ENCODE peak calls at places on chromosomes 6 and 20, in four cellular contexts. F is endothelial cell, V is HFF-Myc, X is fibroblast of villous mesenchyme. Q is an unnamed sample.

GRCh38 chr6:48141975-48142374 is 31.0 kb upstream of the PTCHD4 start:
- DNase-seq in X (no peak), V (no peak), F (no peak), Q (no peak)

GRCh38 chr6:166654573-166654972 is 27.5 kb upstream of the RPS6KA2 start:
- DNase-seq in V (no peak), X (no peak), F (no peak), Q (no peak)

GRCh38 chr6:53331678-53332077 is 17.1 kb downstream of the ELOVL5 start:
- DNase-seq in X (no peak), V (no peak), F (no peak), Q (no peak)

GRCh38 chr20:37081717-37082289 is 14.0 kb downstream of the RBL1 start:
- DNase-seq in X (no peak), F (peak; percentile 27), V (no peak), Q (peak; percentile 22)

GRCh38 chr6:158706369-158706982 is 56.6 kb downstream of the SYTL3 start:
- DNase-seq in F (peak; percentile 57), X (peak; percentile 84), V (no peak), Q (peak; percentile 67)

GRCh38 chr6:169075211-169075621 is 178.4 kb downstream of the THBS2 start:
- DNase-seq in V (no peak), X (peak; percentile 94), F (no peak), Q (no peak)

GRCh38 chr6:105483492-105483891 is 80.6 kb upstream of the PREP start:
- DNase-seq in X (peak; percentile 60), F (no peak), V (no peak), Q (no peak)

GRCh38 chr6:25344827-25345226 is 65.7 kb downstream of the CARMIL1 start:
- DNase-seq in V (no peak), F (no peak), X (no peak), Q (no peak)

GRCh38 chr6:90604546-90604945 is 17.7 kb upstream of the MAP3K7 start:
- DNase-seq in X (no peak), V (no peak), F (no peak), Q (no peak)

GRCh38 chr6:63307581-63308246 is 12.1 kb downstream of the LGSN start:
- DNase-seq in V (peak; percentile 16), F (peak; percentile 8), X (peak; percentile 57), Q (no peak)

GRCh38 chr6:4848382-4849068 is 72.3 kb downstream of the CDYL start:
- DNase-seq in V (no peak), X (peak; percentile 26), F (peak; percentile 23), Q (peak; percentile 55)

GRCh38 chr6:104705095-104705707 is 154.5 kb downstream of the HACE1 start:
- DNase-seq in X (peak; percentile 89), V (peak; percentile 17), F (peak; percentile 43), Q (no peak)

GRCh38 chr6:144362042-144363018 is 77.2 kb downstream of the UTRN start:
- DNase-seq in X (peak; percentile 28), F (no peak), V (no peak), Q (no peak)

GRCh38 chr6:28953039-28953872 is 29.5 kb upstream of the TRIM27 start:
- DNase-seq in V (no peak), X (peak; percentile 61), F (peak; percentile 56), Q (peak; percentile 40)

GRCh38 chr6:139743629-139744028 is 369.2 kb upstream of the CITED2 start:
- DNase-seq in F (no peak), V (no peak), X (peak; percentile 78), Q (no peak)

GRCh38 chr6:2436391-2437154 is 191.2 kb upstream of the GMDS start:
- DNase-seq in X (no peak), F (no peak), V (no peak), Q (no peak)

GRCh38 chr6:170212956-170213636 is 77.8 kb downstream of the DLL1 start:
- DNase-seq in V (no peak), F (peak; percentile 2), X (no peak), Q (peak; percentile 11)

GRCh38 chr20:41654292-41654691 is 36.1 kb upstream of the CHD6 start:
- DNase-seq in V (no peak), X (no peak), F (no peak), Q (no peak)

GRCh38 chr20:25219365-25219764 is 23.9 kb downstream of the ENTPD6 start:
- DNase-seq in X (no peak), V (no peak), F (no peak), Q (no peak)

GRCh38 chr20:63567382-63568169 is 6.5 kb downstream of the HELZ2 start:
- DNase-seq in X (no peak), V (no peak), F (no peak), Q (no peak)

GRCh38 chr20:51050636-51051035 is 27.7 kb upstream of the KCNG1 start:
- DNase-seq in F (no peak), X (no peak), V (no peak), Q (no peak)

GRCh38 chr6:41801380-41801779 is 13.9 kb downstream of the TOMM6 start:
- DNase-seq in F (no peak), X (peak; percentile 18), V (no peak), Q (no peak)

GRCh38 chr6:85670573-85670972 is 27.9 kb upstream of the SYNCRIP start:
- DNase-seq in X (peak; percentile 52), V (no peak), F (no peak), Q (no peak)

GRCh38 chr6:30845183-30845582 is 39.1 kb upstream of the DDR1 start:
- DNase-seq in X (no peak), F (no peak), V (no peak), Q (no peak)

GRCh38 chr6:83221886-83222479 is 28.8 kb downstream of the RWDD2A start:
- DNase-seq in X (peak; percentile 67), F (no peak), V (peak; percentile 12), Q (no peak)

GRCh38 chr6:136657629-136658028 is 107.4 kb upstream of the MAP7 start:
- DNase-seq in V (no peak), X (peak; percentile 36), F (no peak), Q (no peak)

GRCh38 chr6:99790679-99791078 is 184.0 kb downstream of the PRDM13 start:
- DNase-seq in F (no peak), V (no peak), X (no peak), Q (no peak)

GRCh38 chr6:14108571-14109410 is 8.8 kb upstream of the CD83 start:
- DNase-seq in X (no peak), V (no peak), F (no peak), Q (no peak)

GRCh38 chr20:1863296-1863695 is 31.9 kb upstream of the SIRPA start:
- DNase-seq in V (no peak), F (no peak), X (no peak), Q (no peak)

GRCh38 chr6:109008537-109008950 is 86.1 kb downstream of the SESN1 start:
- DNase-seq in V (no peak), F (no peak), X (peak; percentile 65), Q (no peak)

GRCh38 chr6:11812951-11813350 is 34.3 kb upstream of the ADTRP start:
- DNase-seq in F (no peak), V (no peak), X (no peak), Q (no peak)

GRCh38 chr6:82045965-82046756 is 201.4 kb downstream of the IBTK start:
- DNase-seq in V (no peak), F (no peak), X (peak; percentile 59), Q (no peak)

GRCh38 chr6:117559299-117559698 is 43.0 kb downstream of the GOPC start:
- DNase-seq in X (no peak), V (no peak), F (no peak), Q (no peak)
- TF ChIP-seq CTCF in X (no peak), V (no peak), F (no peak), Q (no peak)

GRCh38 chr6:617485-618100 is 39.3 kb downstream of the HUS1B start:
- DNase-seq in X (no peak), V (no peak), F (no peak), Q (no peak)
- TF ChIP-seq CTCF in X (no peak), V (peak; percentile 11), F (no peak), Q (no peak)

GRCh38 chr6:93017213-93017612 is 402.1 kb downstream of the EPHA7 start:
- DNase-seq in F (no peak), V (no peak), X (peak; percentile 8), Q (peak; percentile 17)
- TF ChIP-seq CTCF in F (no peak), V (no peak), X (peak; percentile 34), Q (no peak)

GRCh38 chr6:7669742-7670141 is 56.2 kb upstream of the BMP6 start:
- DNase-seq in V (no peak), X (no peak), F (no peak), Q (no peak)
- TF ChIP-seq CTCF in V (no peak), X (no peak), F (no peak), Q (no peak)

GRCh38 chr20:5056801-5057599 is 55.7 kb upstream of the SLC23A2 start:
- DNase-seq in F (peak; percentile 12), V (peak; percentile 25), X (peak; percentile 23), Q (no peak)
- TF ChIP-seq CTCF in F (peak; percentile 26), V (peak; percentile 58), X (peak; percentile 45), Q (no peak)

DNA sequence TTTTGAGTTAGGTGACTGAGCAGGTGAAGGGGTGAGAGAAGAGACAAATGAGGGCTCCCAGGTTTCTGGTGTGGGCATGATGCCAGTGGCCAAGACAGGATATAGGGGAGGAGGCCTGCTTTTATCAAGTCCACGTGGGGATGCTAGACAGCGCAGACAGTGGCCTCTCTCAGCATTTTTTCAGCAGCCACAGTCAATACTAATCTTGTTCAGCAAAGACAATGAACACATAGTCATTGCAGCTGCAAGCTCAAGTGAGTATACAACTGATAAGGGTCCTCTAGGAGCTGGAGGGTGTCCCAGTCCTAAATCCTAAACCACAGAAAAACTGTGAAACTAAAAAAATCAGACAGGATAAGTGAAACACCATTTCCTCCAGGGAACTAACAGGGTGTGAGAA is 48.6 kb downstream of the UQCC1 start:
- DNase-seq in F (no peak), X (peak; percentile 75), V (no peak), Q (no peak)
- TF ChIP-seq CTCF in F (no peak), X (no peak), V (no peak), Q (no peak)

DNA sequence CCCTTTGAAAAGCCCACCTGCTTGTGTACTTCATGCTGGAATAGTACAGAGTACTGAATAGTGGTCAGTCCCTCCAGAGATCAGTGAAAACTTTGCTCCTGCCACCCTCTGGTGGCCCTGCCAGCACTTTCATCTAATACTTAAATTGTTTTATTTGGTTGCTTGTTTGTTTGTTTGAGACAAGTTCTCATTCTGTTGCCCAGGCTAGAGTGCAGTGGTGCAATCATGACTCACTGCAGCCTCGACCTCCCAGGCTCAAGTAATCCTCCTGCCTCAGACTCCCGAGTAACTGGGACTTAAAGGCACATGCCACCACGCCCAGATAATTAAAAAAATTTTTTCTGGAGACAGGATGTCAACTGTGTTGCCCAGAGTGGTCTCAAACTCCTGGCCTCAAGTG is 9.1 kb downstream of the FAM83D start:
- DNase-seq in X (peak; percentile 34), F (no peak), V (no peak), Q (no peak)
- TF ChIP-seq CTCF in X (peak; percentile 34), F (no peak), V (peak; percentile 20), Q (peak; percentile 5)

Q was measured in glutamatergic neuron.